ENCODE peak calls at places on chromosomes 1 and 21, in seven cellular contexts. W, F, D, P, S, Y and Z are unnamed samples.

GRCh38 chr1:167927075-167927754 is 9.3 kb upstream of the DCAF6 start:
- DNase-seq in W (no peak), F (no peak), D (no peak), P (no peak), S (no peak), Y (no peak), Z (no peak)

GRCh38 chr1:21064057-21064456 is 112.6 kb downstream of the EIF4G3 start:
- DNase-seq in W (no peak), F (no peak), D (no peak), P (no peak), S (no peak), Y (no peak), Z (no peak)

GRCh38 chr1:158932171-158932570 is 819 bp downstream of the PYHIN1 start:
- DNase-seq in W (peak; percentile 57), F (no peak), D (no peak), P (no peak), S (no peak), Y (no peak), Z (no peak)

GRCh38 chr1:202861420-202862121 is 27.4 kb downstream of the RABIF start:
- DNase-seq in W (peak; percentile 91), F (peak; percentile 95), D (peak; percentile 89), P (peak; percentile 96), S (peak; percentile 94), Y (peak; percentile 75), Z (peak; percentile 41)

GRCh38 chr1:224615861-224616760 is at the start of gene CNIH3:
- DNase-seq in W (peak; percentile 53), F (peak; percentile 96), D (peak; percentile 77), P (peak; percentile 68), S (no peak), Y (peak; percentile 84), Z (no peak)

GRCh38 chr1:244599937-244600350 is 53.0 kb upstream of the DESI2 start:
- DNase-seq in W (peak; percentile 96), F (peak; percentile 89), D (peak; percentile 96), P (no peak), S (peak; percentile 12), Y (peak; percentile 98), Z (peak; percentile 82)

GRCh38 chr1:159469921-159470595 is 30.5 kb downstream of the OR10J1 start:
- DNase-seq in W (no peak), F (no peak), D (no peak), P (no peak), S (no peak), Y (peak; percentile 49), Z (no peak)

GRCh38 chr1:228798047-228798446 is 62.8 kb downstream of the RHOU start:
- DNase-seq in W (no peak), F (no peak), D (peak; percentile 65), P (no peak), S (no peak), Y (peak; percentile 25), Z (no peak)

GRCh38 chr1:84086189-84086588 is 57.9 kb upstream of the PRKACB start:
- DNase-seq in W (no peak), F (no peak), D (no peak), P (no peak), S (no peak), Y (no peak), Z (no peak)

GRCh38 chr1:155744711-155745283 is 55.9 kb downstream of the DAP3 start:
- DNase-seq in W (no peak), F (no peak), D (no peak), P (no peak), S (no peak), Y (no peak), Z (no peak)

GRCh38 chr21:42012763-42013329 is 2.7 kb upstream of the ZBTB21 start:
- DNase-seq in W (no peak), F (no peak), D (no peak), P (no peak), S (peak; percentile 56), Y (no peak), Z (no peak)

GRCh38 chr1:27366411-27367159 is at the start of gene MAP3K6:
- DNase-seq in W (peak; percentile 94), F (peak; percentile 93), D (peak; percentile 76), P (peak; percentile 72), S (peak; percentile 89), Y (peak; percentile 82), Z (no peak)

GRCh38 chr1:87104945-87105344 is 190.5 kb downstream of the HS2ST1 start:
- DNase-seq in W (peak; percentile 28), F (no peak), D (no peak), P (no peak), S (no peak), Y (no peak), Z (no peak)

DNA sequence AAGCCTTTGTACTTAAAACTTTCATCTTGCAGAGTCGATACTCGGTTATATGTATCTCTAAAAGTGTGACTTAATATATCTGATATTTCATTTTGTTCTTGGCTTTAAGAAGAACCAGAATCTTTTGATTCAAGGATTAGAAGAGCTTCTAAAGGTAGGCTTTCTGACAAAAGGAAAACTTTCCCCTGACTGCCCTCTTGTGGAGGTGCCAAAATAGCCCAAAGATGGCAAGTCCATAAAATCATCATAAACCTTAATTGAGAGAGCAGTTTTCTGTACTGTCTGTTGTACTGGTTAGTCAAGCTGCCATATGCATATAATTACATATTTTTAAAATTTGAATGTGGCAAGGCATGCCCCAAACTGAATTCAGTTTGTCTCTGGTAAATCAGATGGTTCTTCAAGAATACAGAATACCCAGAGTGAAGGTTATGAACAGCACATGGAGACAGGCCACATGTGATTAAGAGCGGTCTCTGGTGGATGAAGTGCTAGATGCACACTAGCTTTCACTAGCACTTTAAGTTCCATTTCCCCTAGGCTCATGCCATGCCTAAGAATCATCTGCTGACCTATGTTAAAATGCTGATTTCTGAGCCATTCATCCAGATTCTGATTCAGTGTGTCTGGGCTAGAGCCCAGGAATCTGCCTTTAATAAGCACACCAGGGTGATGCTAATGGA is 27.7 kb upstream of the ELAVL4 start:
- DNase-seq in W (peak; percentile 24), F (no peak), D (no peak), P (no peak), S (peak; percentile 27), Y (no peak), Z (no peak)
- TF ChIP-seq CTCF in W (peak; percentile 40), F (no peak), D (no peak), P (peak; percentile 20), S (no peak), Y (peak; percentile 3), Z (no peak)

DNA sequence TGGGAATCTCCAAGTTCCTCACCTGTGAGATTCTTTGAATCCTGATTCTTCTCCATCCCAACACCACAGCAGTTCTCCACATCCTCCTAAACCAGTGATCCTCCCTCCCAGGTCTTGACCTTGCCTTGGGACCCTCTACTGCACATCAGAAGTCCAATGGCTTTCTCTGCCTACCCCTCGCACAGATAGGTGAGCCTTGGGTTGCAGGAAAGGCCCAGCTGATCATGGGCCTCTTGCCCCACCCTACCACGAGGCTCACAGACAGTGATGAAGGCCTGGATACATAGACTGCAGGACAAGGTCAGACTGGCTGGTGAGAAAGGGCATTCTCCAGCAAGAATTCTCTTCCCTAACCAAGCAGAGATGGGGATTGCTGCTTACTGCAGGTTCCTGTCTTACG is 825 bp downstream of the FABP3 start:
- DNase-seq in W (no peak), F (no peak), D (no peak), P (no peak), S (no peak), Y (no peak), Z (no peak)
- H3K4me3 ChIP-seq in W (no peak overlapping the region), F (peak overlapping the region; percentile 43), D (no peak overlapping the region), P (peak overlapping the region; percentile 56), S (no peak overlapping the region), Y (peak overlapping the region; percentile 24), Z (no peak overlapping the region)

GRCh38 chr1:3471356-3472087 is 17.1 kb downstream of the ARHGEF16 start:
- DNase-seq in W (peak; percentile 51), F (peak; percentile 63), D (peak; percentile 64), P (no peak), S (peak; percentile 31), Y (peak; percentile 57), Z (no peak)
- TF ChIP-seq CTCF in W (peak; percentile 45), F (peak; percentile 61), D (peak; percentile 53), P (peak; percentile 47), S (no peak), Y (peak; percentile 22), Z (peak; percentile 58)

GRCh38 chr1:6209661-6210605 is 4.0 kb downstream of the RNF207 start:
- DNase-seq in W (no peak), F (no peak), D (no peak), P (no peak), S (no peak), Y (no peak), Z (no peak)
- H3K4me3 ChIP-seq in W (no peak overlapping the region), F (peak overlapping the region; percentile 24), D (no peak overlapping the region), P (peak overlapping the region; percentile 63), S (no peak overlapping the region), Y (peak overlapping the region; percentile 40), Z (peak overlapping the region; percentile 25)

GRCh38 chr1:1943834-1944570 is 24.9 kb upstream of the TMEM52 start:
- DNase-seq in W (peak; percentile 36), F (peak; percentile 67), D (peak; percentile 35), P (peak; percentile 53), S (peak; percentile 62), Y (no peak), Z (no peak)
- TF ChIP-seq CTCF in W (peak; percentile 71), F (peak; percentile 83), D (peak; percentile 85), P (peak; percentile 88), S (peak; percentile 87), Y (peak; percentile 59), Z (peak; percentile 87)

DNA sequence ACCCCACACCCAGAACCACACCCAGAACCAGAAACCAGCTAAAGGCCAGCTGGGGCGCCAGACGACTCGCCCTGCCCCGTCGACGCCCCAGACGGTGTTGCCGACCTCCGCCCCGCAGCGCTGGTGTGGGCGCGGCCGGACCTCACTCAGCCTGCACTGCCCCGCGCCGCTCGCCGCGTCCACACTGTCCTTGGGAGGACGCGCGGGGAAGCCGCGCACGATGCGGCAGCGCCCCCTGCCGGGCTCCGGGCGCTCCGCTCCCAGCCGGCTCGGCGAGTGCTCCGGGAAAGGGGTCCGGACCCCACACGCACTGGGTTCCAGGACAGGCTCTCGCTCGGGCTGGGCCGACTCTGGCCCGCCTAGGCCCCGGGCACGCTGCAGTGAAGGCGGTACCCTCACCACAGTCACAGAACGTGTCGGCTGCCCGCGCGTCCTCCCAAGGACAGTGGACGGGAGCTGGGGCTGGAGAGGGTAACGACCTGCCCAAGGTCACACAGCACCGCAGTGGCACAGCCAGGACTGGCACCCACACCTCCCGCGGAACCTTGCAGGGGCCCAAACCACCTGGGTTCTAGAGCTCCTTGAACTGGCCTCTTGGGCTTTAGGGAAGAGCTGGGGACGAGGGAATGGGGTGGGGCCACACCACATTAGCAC is 90.2 kb downstream of the DMRTA2 start:
- DNase-seq in W (peak; percentile 53), F (peak; percentile 73), D (peak; percentile 40), P (peak; percentile 54), S (peak; percentile 63), Y (peak; percentile 43), Z (no peak)
- H3K4me3 ChIP-seq in W (peak overlapping the region; percentile 60), F (peak overlapping the region; percentile 49), D (peak overlapping the region; percentile 62), P (peak overlapping the region; percentile 49), S (peak overlapping the region; percentile 6), Y (peak overlapping the region; percentile 50), Z (peak overlapping the region; percentile 45)

GRCh38 chr21:36082140-36082742 is 12.4 kb downstream of the CBR1 start:
- DNase-seq in W (no peak), F (no peak), D (peak; percentile 49), P (no peak), S (no peak), Y (no peak), Z (no peak)

GRCh38 chr21:36092676-36093075 is 22.9 kb downstream of the CBR1 start:
- DNase-seq in W (no peak), F (peak; percentile 38), D (no peak), P (no peak), S (no peak), Y (no peak), Z (no peak)

GRCh38 chr21:36093512-36093911 is 23.7 kb downstream of the CBR1 start:
- DNase-seq in W (no peak), F (no peak), D (no peak), P (no peak), S (no peak), Y (no peak), Z (no peak)

GRCh38 chr21:36089946-36090345 is 20.1 kb downstream of the CBR1 start:
- DNase-seq in W (peak; percentile 91), F (no peak), D (no peak), P (no peak), S (no peak), Y (no peak), Z (no peak)

GRCh38 chr21:36087362-36088138 is 17.7 kb downstream of the CBR1 start:
- DNase-seq in W (no peak), F (no peak), D (no peak), P (peak; percentile 91), S (no peak), Y (no peak), Z (no peak)
- TF ChIP-seq CTCF in W (no peak), F (no peak), D (no peak), P (peak; percentile 46), S (no peak), Y (no peak), Z (no peak)